ENCODE peak calls at places on chromosomes 16 and 17, in five cellular contexts. T, C, A, Z and V are unnamed samples. For H3K4me1, the result is how much of the 10 kb centered on the place peaks cover.

GRCh38 chr17:59366773-59367656 is 35.6 kb downstream of the YPEL2 start:
- DNase-seq in T (peak), C (peak), A (peak), Z (peak), V (no peak)

GRCh38 chr16:59543641-59544040 is 809.5 kb upstream of the GOT2 start:
- DNase-seq in T (no peak), C (no peak), A (no peak), Z (no peak), V (no peak)

GRCh38 chr16:48231675-48232214 is 12.4 kb upstream of the LONP2 start:
- DNase-seq in T (peak), C (peak), A (no peak), Z (peak), V (no peak)

GRCh38 chr17:72970794-72971512 is 121.5 kb downstream of the SLC39A11 start:
- DNase-seq in T (no peak), C (no peak), A (no peak), Z (no peak), V (no peak)

GRCh38 chr16:15858921-15859668 is 2.3 kb upstream of the MYH11 start:
- DNase-seq in T (no peak), C (no peak), A (no peak), Z (no peak), V (no peak)

GRCh38 chr16:72858611-72859493 is 189.1 kb downstream of the ZFHX3 start:
- DNase-seq in T (no peak), C (no peak), A (no peak), Z (no peak), V (no peak)

GRCh38 chr16:17345043-17345442 is 125.7 kb downstream of the XYLT1 start:
- DNase-seq in T (no peak), C (no peak), A (no peak), Z (no peak), V (peak)

GRCh38 chr16:89867918-89868317 is 5.5 kb upstream of the TCF25 start:
- DNase-seq in T (no peak), C (no peak), A (no peak), Z (no peak), V (no peak)

GRCh38 chr16:53816211-53816610 is 112.3 kb downstream of the FTO start:
- DNase-seq in T (no peak), C (no peak), A (no peak), Z (no peak), V (no peak)

GRCh38 chr17:2899911-2900310 is 103.7 kb downstream of the RAP1GAP2 start:
- DNase-seq in T (no peak), C (no peak), A (peak), Z (peak), V (no peak)

GRCh38 chr17:55521193-55521592 is 9.9 kb upstream of the SMIM36 start:
- DNase-seq in T (no peak), C (no peak), A (no peak), Z (no peak), V (no peak)

GRCh38 chr17:19507673-19508326 is 25.9 kb upstream of the SLC47A1 start:
- DNase-seq in T (peak), C (peak), A (peak), Z (peak), V (peak)

GRCh38 chr17:40646791-40647548 is 648 bp downstream of the SMARCE1 start:
- DNase-seq in T (no peak), C (peak), A (no peak), Z (no peak), V (no peak)

GRCh38 chr16:14302031-14302398 is 230.9 kb downstream of the MRTFB start:
- DNase-seq in T (peak), C (peak), A (peak), Z (peak), V (peak)

DNA sequence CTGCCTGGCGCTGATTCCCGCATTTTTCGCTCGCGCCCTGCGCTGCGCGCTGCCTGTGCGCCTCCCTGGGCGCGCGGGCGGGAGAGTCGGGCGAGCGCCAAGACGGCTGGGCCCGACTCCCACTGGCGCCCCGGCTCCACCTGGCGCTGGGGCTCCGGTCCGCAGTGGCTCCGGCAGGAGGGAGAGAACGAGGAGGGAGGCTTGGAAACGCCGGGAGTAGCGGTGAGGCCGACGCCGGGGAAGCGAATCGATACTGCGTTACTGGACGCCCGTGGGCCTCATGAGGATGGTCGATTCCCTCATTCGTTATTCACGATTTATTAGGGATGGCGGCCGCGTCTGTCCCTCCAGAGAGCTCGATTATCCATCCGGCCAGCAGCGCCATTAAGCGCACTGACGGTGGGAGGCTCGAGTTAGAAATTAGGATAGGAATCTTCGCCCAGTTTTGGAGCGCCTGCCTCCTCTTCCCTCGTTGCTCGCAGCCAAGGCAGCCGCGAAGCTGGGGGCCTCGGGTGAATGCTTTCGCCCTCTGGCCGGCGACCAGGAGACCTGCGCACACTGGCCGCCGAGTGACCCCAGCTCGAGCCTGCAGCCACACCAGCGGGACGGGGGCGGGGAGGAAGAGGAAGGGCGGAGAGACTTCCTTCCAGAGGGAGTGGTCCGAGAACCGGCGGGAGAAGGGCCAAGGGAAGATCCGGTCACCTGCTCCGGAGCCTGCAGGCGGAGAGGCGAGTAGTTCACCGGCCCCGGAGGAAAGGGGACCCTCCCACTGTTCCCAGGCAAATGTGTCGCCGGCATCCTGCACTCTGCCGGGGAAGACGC is 1.3 kb upstream of the PCGF2 start:
- DNase-seq in T (peak), C (peak), A (peak), Z (peak), V (peak)
- H3K4me1 ChIP-seq in T (under half), C (under half), A (under half), Z (half or more), V (half or more)

GRCh38 chr16:88662843-88663606 is at the start of gene MVD:
- DNase-seq in T (peak), C (peak), A (peak), Z (peak), V (peak)

GRCh38 chr16:88665570-88665969 is 2.7 kb upstream of the MVD start:
- DNase-seq in T (no peak), C (no peak), A (no peak), Z (no peak), V (no peak)

GRCh38 chr16:88659160-88659559 is 3.7 kb downstream of the MVD start:
- DNase-seq in T (no peak), C (no peak), A (no peak), Z (no peak), V (no peak)

GRCh38 chr16:88665148-88665547 is 2.3 kb upstream of the MVD start:
- DNase-seq in T (no peak), C (no peak), A (peak), Z (peak), V (no peak)

DNA sequence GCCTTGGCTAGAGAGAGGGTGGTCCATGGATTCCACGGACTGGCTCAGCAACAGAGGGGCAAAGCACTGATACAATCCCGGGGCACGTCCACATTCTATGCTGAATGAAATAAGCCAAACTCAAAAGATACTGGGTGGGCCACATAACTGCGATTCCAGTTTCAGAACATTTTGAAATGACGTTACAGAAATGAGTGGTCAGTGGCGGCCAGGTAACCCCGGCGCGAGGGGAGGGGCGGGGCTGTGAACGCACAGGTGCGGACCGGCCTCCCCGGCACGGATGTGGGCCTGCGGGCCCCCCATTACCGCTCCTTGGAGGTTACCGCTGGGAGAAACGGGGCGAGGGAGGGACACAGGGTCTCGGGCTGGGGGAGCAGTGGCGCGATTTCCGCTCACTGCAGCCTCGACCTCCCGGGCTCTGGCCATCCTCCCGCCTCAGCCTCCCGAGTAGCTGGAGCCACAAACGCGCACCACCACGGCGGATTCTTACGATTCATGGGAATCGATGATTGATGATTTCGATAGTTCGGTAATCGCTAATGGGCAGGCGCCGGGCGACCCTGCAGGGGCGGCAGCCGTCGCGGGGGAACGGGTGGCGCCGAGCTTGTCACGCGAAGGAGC is 559 bp downstream of the MVD start:
- DNase-seq in T (peak), C (no peak), A (no peak), Z (no peak), V (no peak)
- H3K27ac ChIP-seq in T (peak), C (peak), A (peak), Z (peak), V (peak)

DNA sequence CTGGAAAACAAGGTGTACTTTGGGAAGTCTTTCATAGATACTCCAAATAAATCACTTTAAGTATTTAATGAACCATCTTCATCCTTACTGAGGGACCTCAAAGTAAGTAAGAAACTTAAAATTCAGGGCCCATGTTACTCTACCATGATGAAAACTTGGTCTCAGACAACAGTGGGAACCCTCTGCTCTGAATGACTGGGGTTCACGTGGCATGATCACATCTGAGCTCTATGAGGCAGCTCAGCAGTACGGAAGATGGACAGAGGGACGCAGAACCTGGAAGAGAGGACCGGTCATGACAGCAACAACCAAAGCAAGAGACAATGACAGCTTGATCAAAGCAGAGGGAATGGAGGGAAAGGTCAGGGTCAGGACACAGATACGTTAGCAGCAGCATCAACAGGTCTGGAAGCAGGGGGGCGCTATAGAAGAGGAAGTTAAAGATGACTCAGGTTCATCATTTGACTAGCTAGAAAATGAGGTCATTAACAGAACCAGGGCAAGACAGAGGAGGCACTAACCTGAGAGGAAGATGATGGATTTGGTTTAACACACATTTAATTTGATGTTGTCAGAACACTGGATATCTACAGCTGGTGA is 9.5 kb downstream of the XPO6 start:
- DNase-seq in T (peak), C (no peak), A (no peak), Z (no peak), V (no peak)
- TF ChIP-seq CTCF in T (peak), C (no peak), A (no peak), Z (no peak), V (no peak)

GRCh38 chr16:65121870-65122723 is at the start of gene CDH11:
- DNase-seq in T (peak), C (peak), A (no peak), Z (peak), V (peak)
- H3K4me1 ChIP-seq in T (under half), C (under half), A (under half), Z (under half), V (under half)